ENCODE peak calls at places on chromosomes 7 and 10, in nine cellular contexts. One of them, this sample, is unnamed.
A peak's percentile ranks its signal among the peaks of the same experiment; 100 is the strongest.

GRCh38 chr10:30490289-30491000 is 56.5 kb downstream of the MAP3K8 start:
- DNase-seq in astrocyte of the cerebellum: no peak
- DNase-seq in neural progenitor cell: no peak
- DNase-seq in tibial artery: no peak
- DNase-seq in lower lobe of right lung: no peak
- DNase-seq in hepatocyte: no peak
- DNase-seq in right lobe of liver: no peak
- DNase-seq in CD8-positive, alpha-beta memory T cell: no peak
- DNase-seq in mesendoderm: no peak
- DNase-seq in this sample: no peak

GRCh38 chr7:2934211-2934731 is 90.2 kb upstream of the GNA12 start:
- DNase-seq in astrocyte of the cerebellum: no peak
- DNase-seq in neural progenitor cell: no peak
- DNase-seq in tibial artery: peak; percentile 10
- DNase-seq in lower lobe of right lung: peak; percentile 32
- DNase-seq in hepatocyte: peak; percentile 23
- DNase-seq in right lobe of liver: peak; percentile 39
- DNase-seq in CD8-positive, alpha-beta memory T cell: no peak
- DNase-seq in mesendoderm: peak; percentile 42
- DNase-seq in this sample: peak; percentile 79

GRCh38 chr10:52451817-52452216 is 137.7 kb downstream of the DKK1 start:
- DNase-seq in astrocyte of the cerebellum: no peak
- DNase-seq in neural progenitor cell: no peak
- DNase-seq in tibial artery: no peak
- DNase-seq in lower lobe of right lung: no peak
- DNase-seq in hepatocyte: no peak
- DNase-seq in right lobe of liver: no peak
- DNase-seq in CD8-positive, alpha-beta memory T cell: no peak
- DNase-seq in mesendoderm: no peak
- DNase-seq in this sample: peak; percentile 91

GRCh38 chr10:112842832-112843360 is 107.2 kb upstream of the TCF7L2 start:
- DNase-seq in astrocyte of the cerebellum: no peak
- DNase-seq in neural progenitor cell: peak; percentile 38
- DNase-seq in tibial artery: no peak
- DNase-seq in lower lobe of right lung: no peak
- DNase-seq in hepatocyte: no peak
- DNase-seq in right lobe of liver: peak; percentile 48
- DNase-seq in CD8-positive, alpha-beta memory T cell: no peak
- DNase-seq in mesendoderm: peak; percentile 43
- DNase-seq in this sample: peak; percentile 6

GRCh38 chr10:23362069-23362830 is 17.7 kb upstream of the C10orf67 start:
- DNase-seq in astrocyte of the cerebellum: no peak
- DNase-seq in neural progenitor cell: no peak
- DNase-seq in tibial artery: no peak
- DNase-seq in lower lobe of right lung: no peak
- DNase-seq in hepatocyte: no peak
- DNase-seq in right lobe of liver: no peak
- DNase-seq in CD8-positive, alpha-beta memory T cell: no peak
- DNase-seq in mesendoderm: no peak
- DNase-seq in this sample: no peak

GRCh38 chr7:67917118-67917755 is 920.6 kb downstream of the TYW1 start:
- DNase-seq in astrocyte of the cerebellum: no peak
- DNase-seq in neural progenitor cell: no peak
- DNase-seq in tibial artery: no peak
- DNase-seq in lower lobe of right lung: no peak
- DNase-seq in hepatocyte: no peak
- DNase-seq in right lobe of liver: no peak
- DNase-seq in CD8-positive, alpha-beta memory T cell: no peak
- DNase-seq in mesendoderm: peak; percentile 38
- DNase-seq in this sample: no peak

GRCh38 chr10:32141018-32141807 is 85.0 kb upstream of the KIF5B start:
- DNase-seq in astrocyte of the cerebellum: no peak
- DNase-seq in neural progenitor cell: no peak
- DNase-seq in tibial artery: no peak
- DNase-seq in lower lobe of right lung: no peak
- DNase-seq in hepatocyte: no peak
- DNase-seq in right lobe of liver: no peak
- DNase-seq in CD8-positive, alpha-beta memory T cell: no peak
- DNase-seq in mesendoderm: no peak
- DNase-seq in this sample: peak; percentile 34

GRCh38 chr7:140525741-140526140 is 46.4 kb upstream of the MKRN1 start:
- DNase-seq in astrocyte of the cerebellum: no peak
- DNase-seq in neural progenitor cell: no peak
- DNase-seq in tibial artery: no peak
- DNase-seq in lower lobe of right lung: no peak
- DNase-seq in hepatocyte: no peak
- DNase-seq in right lobe of liver: no peak
- DNase-seq in CD8-positive, alpha-beta memory T cell: peak; percentile 5
- DNase-seq in mesendoderm: no peak
- DNase-seq in this sample: peak; percentile 60

GRCh38 chr7:94529516-94529915 is 19.9 kb downstream of the CASD1 start:
- DNase-seq in astrocyte of the cerebellum: peak; percentile 40
- DNase-seq in neural progenitor cell: peak; percentile 28
- DNase-seq in tibial artery: no peak
- DNase-seq in lower lobe of right lung: no peak
- DNase-seq in hepatocyte: no peak
- DNase-seq in right lobe of liver: no peak
- DNase-seq in CD8-positive, alpha-beta memory T cell: no peak
- DNase-seq in mesendoderm: peak; percentile 49
- DNase-seq in this sample: peak; percentile 64

GRCh38 chr10:3400368-3400767 is 227.8 kb upstream of the PITRM1 start:
- DNase-seq in astrocyte of the cerebellum: no peak
- DNase-seq in neural progenitor cell: no peak
- DNase-seq in tibial artery: no peak
- DNase-seq in lower lobe of right lung: no peak
- DNase-seq in hepatocyte: no peak
- DNase-seq in right lobe of liver: peak; percentile 28
- DNase-seq in CD8-positive, alpha-beta memory T cell: no peak
- DNase-seq in mesendoderm: no peak
- DNase-seq in this sample: no peak

GRCh38 chr10:3397846-3398245 is 225.3 kb upstream of the PITRM1 start:
- DNase-seq in astrocyte of the cerebellum: no peak
- DNase-seq in neural progenitor cell: no peak
- DNase-seq in tibial artery: no peak
- DNase-seq in lower lobe of right lung: no peak
- DNase-seq in hepatocyte: no peak
- DNase-seq in right lobe of liver: peak; percentile 49
- DNase-seq in CD8-positive, alpha-beta memory T cell: no peak
- DNase-seq in mesendoderm: no peak
- DNase-seq in this sample: no peak

GRCh38 chr10:3399756-3400155 is 227.2 kb upstream of the PITRM1 start:
- DNase-seq in astrocyte of the cerebellum: no peak
- DNase-seq in neural progenitor cell: no peak
- DNase-seq in tibial artery: no peak
- DNase-seq in lower lobe of right lung: no peak
- DNase-seq in hepatocyte: no peak
- DNase-seq in right lobe of liver: no peak
- DNase-seq in CD8-positive, alpha-beta memory T cell: no peak
- DNase-seq in mesendoderm: peak; percentile 67
- DNase-seq in this sample: no peak

GRCh38 chr10:3397231-3397630 is 224.6 kb upstream of the PITRM1 start:
- DNase-seq in astrocyte of the cerebellum: no peak
- DNase-seq in neural progenitor cell: no peak
- DNase-seq in tibial artery: no peak
- DNase-seq in lower lobe of right lung: no peak
- DNase-seq in hepatocyte: no peak
- DNase-seq in right lobe of liver: no peak
- DNase-seq in CD8-positive, alpha-beta memory T cell: no peak
- DNase-seq in mesendoderm: no peak
- DNase-seq in this sample: peak; percentile 35

GRCh38 chr10:3398825-3399646 is 226.5 kb upstream of the PITRM1 start:
- DNase-seq in astrocyte of the cerebellum: no peak
- DNase-seq in neural progenitor cell: no peak
- DNase-seq in tibial artery: no peak
- DNase-seq in lower lobe of right lung: no peak
- DNase-seq in hepatocyte: no peak
- DNase-seq in right lobe of liver: peak; percentile 53
- DNase-seq in CD8-positive, alpha-beta memory T cell: no peak
- DNase-seq in mesendoderm: no peak
- DNase-seq in this sample: peak; percentile 56
- H3K4me3 ChIP-seq in astrocyte of the cerebellum: no peak overlapping the region
- H3K4me3 ChIP-seq in neural progenitor cell: no peak overlapping the region
- H3K4me3 ChIP-seq in tibial artery: no peak overlapping the region
- H3K4me3 ChIP-seq in lower lobe of right lung: no peak overlapping the region
- H3K4me3 ChIP-seq in hepatocyte: no peak overlapping the region
- H3K4me3 ChIP-seq in right lobe of liver: no peak overlapping the region
- H3K4me3 ChIP-seq in CD8-positive, alpha-beta memory T cell: no peak overlapping the region
- H3K4me3 ChIP-seq in mesendoderm: no peak overlapping the region
- H3K4me3 ChIP-seq in this sample: no peak overlapping the region

GRCh38 chr7:16421333-16422099 is at the start of gene CRPPA:
- DNase-seq in astrocyte of the cerebellum: no peak
- DNase-seq in neural progenitor cell: peak; percentile 68
- DNase-seq in tibial artery: no peak
- DNase-seq in lower lobe of right lung: peak; percentile 55
- DNase-seq in hepatocyte: peak; percentile 55
- DNase-seq in right lobe of liver: peak; percentile 65
- DNase-seq in CD8-positive, alpha-beta memory T cell: peak; percentile 21
- DNase-seq in mesendoderm: peak; percentile 69
- DNase-seq in this sample: peak; percentile 73

GRCh38 chr7:16420649-16421332 is 547 bp downstream of the CRPPA start:
- DNase-seq in astrocyte of the cerebellum: no peak
- DNase-seq in neural progenitor cell: peak; percentile 89
- DNase-seq in tibial artery: peak; percentile 82
- DNase-seq in lower lobe of right lung: peak; percentile 90
- DNase-seq in hepatocyte: peak; percentile 95
- DNase-seq in right lobe of liver: peak; percentile 91
- DNase-seq in CD8-positive, alpha-beta memory T cell: peak; percentile 70
- DNase-seq in mesendoderm: peak; percentile 92
- DNase-seq in this sample: peak; percentile 95

GRCh38 chr7:16422917-16423316 is 1.6 kb upstream of the CRPPA start:
- DNase-seq in astrocyte of the cerebellum: no peak
- DNase-seq in neural progenitor cell: peak; percentile 6
- DNase-seq in tibial artery: no peak
- DNase-seq in lower lobe of right lung: no peak
- DNase-seq in hepatocyte: no peak
- DNase-seq in right lobe of liver: no peak
- DNase-seq in CD8-positive, alpha-beta memory T cell: no peak
- DNase-seq in mesendoderm: peak; percentile 30
- DNase-seq in this sample: no peak

GRCh38 chr7:16423761-16424160 is 2.4 kb upstream of the CRPPA start:
- DNase-seq in astrocyte of the cerebellum: no peak
- DNase-seq in neural progenitor cell: no peak
- DNase-seq in tibial artery: no peak
- DNase-seq in lower lobe of right lung: no peak
- DNase-seq in hepatocyte: no peak
- DNase-seq in right lobe of liver: no peak
- DNase-seq in CD8-positive, alpha-beta memory T cell: no peak
- DNase-seq in mesendoderm: no peak
- DNase-seq in this sample: no peak

GRCh38 chr7:16422100-16422430 is 727 bp upstream of the CRPPA start:
- DNase-seq in astrocyte of the cerebellum: no peak
- DNase-seq in neural progenitor cell: no peak
- DNase-seq in tibial artery: no peak
- DNase-seq in lower lobe of right lung: no peak
- DNase-seq in hepatocyte: peak; percentile 15
- DNase-seq in right lobe of liver: no peak
- DNase-seq in CD8-positive, alpha-beta memory T cell: no peak
- DNase-seq in mesendoderm: peak; percentile 45
- DNase-seq in this sample: peak; percentile 34
- H3K4me3 ChIP-seq in astrocyte of the cerebellum: no peak overlapping the region
- H3K4me3 ChIP-seq in neural progenitor cell: no peak overlapping the region
- H3K4me3 ChIP-seq in tibial artery: no peak overlapping the region
- H3K4me3 ChIP-seq in lower lobe of right lung: no peak overlapping the region
- H3K4me3 ChIP-seq in hepatocyte: no peak overlapping the region
- H3K4me3 ChIP-seq in right lobe of liver: no peak overlapping the region
- H3K4me3 ChIP-seq in CD8-positive, alpha-beta memory T cell: peak overlapping the region; percentile 74
- H3K4me3 ChIP-seq in mesendoderm: no peak overlapping the region
- H3K4me3 ChIP-seq in this sample: peak overlapping the region; percentile 79

DNA sequence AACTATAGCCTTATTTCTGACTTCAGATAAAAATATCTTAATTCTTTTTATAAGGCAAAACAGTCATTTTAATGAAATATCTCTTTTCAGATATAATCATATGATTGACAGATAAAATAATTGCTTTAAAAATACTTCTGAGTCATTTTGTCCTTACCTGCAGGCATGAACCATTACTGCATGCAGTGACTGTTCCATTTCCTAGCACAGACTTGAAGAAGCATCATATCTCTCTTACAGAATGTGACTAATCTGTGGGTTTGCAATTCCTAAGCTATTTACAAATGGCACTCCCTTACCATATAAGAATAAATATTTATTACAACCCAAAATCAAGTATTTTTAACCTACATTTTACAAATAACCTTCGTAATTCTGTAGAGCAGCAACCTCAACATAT is 120.7 kb downstream of the SRPK2 start:
- DNase-seq in astrocyte of the cerebellum: peak; percentile 22
- DNase-seq in neural progenitor cell: no peak
- DNase-seq in tibial artery: no peak
- DNase-seq in lower lobe of right lung: no peak
- DNase-seq in hepatocyte: peak; percentile 21
- DNase-seq in right lobe of liver: no peak
- DNase-seq in CD8-positive, alpha-beta memory T cell: no peak
- DNase-seq in mesendoderm: no peak
- DNase-seq in this sample: peak; percentile 89
- H3K4me3 ChIP-seq in astrocyte of the cerebellum: peak overlapping the region; percentile 44
- H3K4me3 ChIP-seq in neural progenitor cell: no peak overlapping the region
- H3K4me3 ChIP-seq in tibial artery: peak overlapping the region; percentile 44
- H3K4me3 ChIP-seq in lower lobe of right lung: peak overlapping the region; percentile 55
- H3K4me3 ChIP-seq in hepatocyte: peak overlapping the region; percentile 7
- H3K4me3 ChIP-seq in right lobe of liver: peak overlapping the region; percentile 35
- H3K4me3 ChIP-seq in CD8-positive, alpha-beta memory T cell: peak overlapping the region; percentile 53
- H3K4me3 ChIP-seq in mesendoderm: no peak overlapping the region
- H3K4me3 ChIP-seq in this sample: peak overlapping the region; percentile 66

GRCh38 chr10:17029581-17030271 is 99.9 kb downstream of the CUBN start:
- DNase-seq in astrocyte of the cerebellum: peak; percentile 67
- DNase-seq in neural progenitor cell: peak; percentile 59
- DNase-seq in tibial artery: peak; percentile 78
- DNase-seq in lower lobe of right lung: peak; percentile 77
- DNase-seq in hepatocyte: peak; percentile 70
- DNase-seq in right lobe of liver: no peak
- DNase-seq in CD8-positive, alpha-beta memory T cell: peak; percentile 54
- DNase-seq in mesendoderm: peak; percentile 37
- DNase-seq in this sample: peak; percentile 94
- H3K4me3 ChIP-seq in astrocyte of the cerebellum: no peak overlapping the region
- H3K4me3 ChIP-seq in neural progenitor cell: no peak overlapping the region
- H3K4me3 ChIP-seq in tibial artery: peak overlapping the region; percentile 14
- H3K4me3 ChIP-seq in lower lobe of right lung: peak overlapping the region; percentile 29
- H3K4me3 ChIP-seq in hepatocyte: no peak overlapping the region
- H3K4me3 ChIP-seq in right lobe of liver: no peak overlapping the region
- H3K4me3 ChIP-seq in CD8-positive, alpha-beta memory T cell: peak overlapping the region; percentile 34
- H3K4me3 ChIP-seq in mesendoderm: no peak overlapping the region
- H3K4me3 ChIP-seq in this sample: peak overlapping the region; percentile 59

GRCh38 chr7:151019130-151019447 is 5.2 kb downstream of the ATG9B start:
- DNase-seq in astrocyte of the cerebellum: no peak
- DNase-seq in neural progenitor cell: peak; percentile 42
- DNase-seq in tibial artery: no peak
- DNase-seq in lower lobe of right lung: no peak
- DNase-seq in hepatocyte: no peak
- DNase-seq in right lobe of liver: no peak
- DNase-seq in CD8-positive, alpha-beta memory T cell: no peak
- DNase-seq in mesendoderm: no peak
- DNase-seq in this sample: no peak
- H3K4me3 ChIP-seq in astrocyte of the cerebellum: no peak overlapping the region
- H3K4me3 ChIP-seq in neural progenitor cell: no peak overlapping the region
- H3K4me3 ChIP-seq in tibial artery: peak overlapping the region; percentile 35
- H3K4me3 ChIP-seq in lower lobe of right lung: peak overlapping the region; percentile 37
- H3K4me3 ChIP-seq in hepatocyte: no peak overlapping the region
- H3K4me3 ChIP-seq in right lobe of liver: no peak overlapping the region
- H3K4me3 ChIP-seq in CD8-positive, alpha-beta memory T cell: no peak overlapping the region
- H3K4me3 ChIP-seq in mesendoderm: no peak overlapping the region
- H3K4me3 ChIP-seq in this sample: no peak overlapping the region

DNA sequence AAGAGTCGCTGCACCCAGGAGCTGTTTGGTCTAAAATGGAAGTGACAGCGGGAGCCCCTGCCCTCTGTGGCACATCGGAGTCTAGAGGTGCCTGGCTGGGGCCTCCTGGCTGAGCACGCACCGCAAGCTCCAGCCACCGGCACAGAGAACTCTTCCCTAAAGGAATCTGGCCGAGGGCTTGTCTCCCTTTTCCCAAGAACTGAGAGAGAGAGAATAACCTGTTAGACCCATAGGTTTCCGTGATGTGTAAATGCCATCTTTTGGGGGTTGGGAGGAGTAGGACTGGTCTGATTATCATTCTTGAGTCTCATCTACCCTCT is 47.3 kb downstream of the PROSER2 start:
- DNase-seq in astrocyte of the cerebellum: no peak
- DNase-seq in neural progenitor cell: no peak
- DNase-seq in tibial artery: no peak
- DNase-seq in lower lobe of right lung: no peak
- DNase-seq in hepatocyte: no peak
- DNase-seq in right lobe of liver: no peak
- DNase-seq in CD8-positive, alpha-beta memory T cell: no peak
- DNase-seq in mesendoderm: no peak
- DNase-seq in this sample: no peak
- H3K4me3 ChIP-seq in astrocyte of the cerebellum: peak overlapping the region; percentile 11
- H3K4me3 ChIP-seq in neural progenitor cell: no peak overlapping the region
- H3K4me3 ChIP-seq in tibial artery: peak overlapping the region; percentile 43
- H3K4me3 ChIP-seq in lower lobe of right lung: no peak overlapping the region
- H3K4me3 ChIP-seq in hepatocyte: no peak overlapping the region
- H3K4me3 ChIP-seq in right lobe of liver: no peak overlapping the region
- H3K4me3 ChIP-seq in CD8-positive, alpha-beta memory T cell: no peak overlapping the region
- H3K4me3 ChIP-seq in mesendoderm: no peak overlapping the region
- H3K4me3 ChIP-seq in this sample: no peak overlapping the region

This sample was measured in GM23248.